ENCODE peak calls at places on chromosomes 3 and 15, in ten cellular contexts. V is WTC11, J is H1, D is OCI-LY7, U is tibial nerve, B is AG09309, N is epithelial cell of esophagus, T is left lung, O is GM13977, H is GM10248. A is an unnamed sample.
A peak's percentile ranks its signal among the peaks of the same experiment; 100 is the strongest.

GRCh38 chr3:4741404-4742307 is 237.6 kb upstream of the BHLHE40 start:
- DNase-seq in V (no peak), J (no peak), D (no peak), U (peak; percentile 50), B (peak; percentile 98), N (peak; percentile 97), T (no peak), O (no peak), H (no peak), A (no peak)

GRCh38 chr15:84834227-84834955 is 17.2 kb downstream of the ALPK3 start:
- DNase-seq in V (no peak), J (no peak), D (no peak), U (no peak), B (no peak), N (no peak), T (no peak), O (no peak), H (no peak), A (no peak)

GRCh38 chr3:42503957-42504333 is 1.5 kb downstream of the VIPR1 start:
- DNase-seq in V (no peak), J (peak; percentile 28), D (no peak), U (no peak), B (no peak), N (no peak), T (no peak), O (no peak), H (no peak), A (no peak)

GRCh38 chr3:189605717-189606116 is 25.5 kb upstream of the TP63 start:
- DNase-seq in V (no peak), J (no peak), D (no peak), U (no peak), B (no peak), N (no peak), T (no peak), O (no peak), H (no peak), A (no peak)

GRCh38 chr3:46517016-46517770 is 19.4 kb downstream of the RTP3 start:
- DNase-seq in V (no peak), J (no peak), D (no peak), U (no peak), B (peak; percentile 70), N (peak; percentile 75), T (no peak), O (no peak), H (no peak), A (no peak)

GRCh38 chr15:74825895-74826294 is 532 bp upstream of the CPLX3 start:
- DNase-seq in V (no peak), J (no peak), D (no peak), U (no peak), B (no peak), N (no peak), T (no peak), O (no peak), H (no peak), A (no peak)

GRCh38 chr15:73329501-73330200 is 39.1 kb downstream of the HCN4 start:
- DNase-seq in V (peak; percentile 7), J (no peak), D (no peak), U (no peak), B (no peak), N (no peak), T (no peak), O (no peak), H (no peak), A (no peak)

GRCh38 chr15:66777054-66777453 is 75.0 kb downstream of the SMAD6 start:
- DNase-seq in V (no peak), J (no peak), D (no peak), U (no peak), B (no peak), N (no peak), T (no peak), O (no peak), H (no peak), A (no peak)

GRCh38 chr3:172040976-172041963 is 1.9 kb downstream of the FNDC3B start:
- DNase-seq in V (peak; percentile 30), J (no peak), D (no peak), U (no peak), B (peak; percentile 38), N (peak; percentile 51), T (peak; percentile 79), O (no peak), H (no peak), A (no peak)

GRCh38 chr3:62109534-62109933 is 263.8 kb downstream of the FEZF2 start:
- DNase-seq in V (peak; percentile 38), J (no peak), D (no peak), U (no peak), B (peak; percentile 93), N (peak; percentile 68), T (no peak), O (no peak), H (no peak), A (no peak)

DNA sequence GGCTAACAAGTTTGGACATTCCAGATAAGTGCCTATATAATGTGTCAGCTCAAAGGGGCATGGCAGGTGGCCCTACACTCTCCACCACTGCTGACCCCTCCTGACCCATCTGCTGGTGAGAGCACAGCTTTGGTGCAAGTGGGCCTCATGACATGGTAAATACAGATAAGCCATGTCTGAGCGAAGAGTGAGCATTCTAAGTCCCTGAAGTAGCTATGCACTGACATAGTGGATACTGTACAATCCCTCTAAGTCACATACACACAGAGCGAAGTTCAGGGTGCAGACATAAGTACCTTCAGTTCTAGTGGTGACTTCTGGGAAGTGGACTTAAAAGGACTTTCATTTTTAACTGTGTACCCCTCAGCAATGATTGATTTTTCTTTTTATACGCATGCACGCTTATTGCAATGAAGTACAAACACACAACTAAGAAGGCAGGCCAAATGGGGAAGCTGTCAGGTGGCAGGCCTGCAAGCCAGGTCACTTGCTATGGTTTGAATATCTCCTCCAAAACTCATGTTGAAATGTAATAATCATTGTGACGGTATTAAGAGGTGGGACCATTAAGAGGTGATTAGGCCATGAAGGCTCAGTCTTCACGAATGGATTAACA is 41.5 kb downstream of the TBC1D2B start:
- DNase-seq in V (no peak), J (no peak), D (no peak), U (no peak), B (no peak), N (no peak), T (no peak), O (no peak), H (no peak), A (no peak)
- TF ChIP-seq CTCF in V (no peak), J (no peak), D (no peak), U (no peak), B (no peak), N (no peak), T (no peak), O (no peak), H (no peak), A (no peak)

DNA sequence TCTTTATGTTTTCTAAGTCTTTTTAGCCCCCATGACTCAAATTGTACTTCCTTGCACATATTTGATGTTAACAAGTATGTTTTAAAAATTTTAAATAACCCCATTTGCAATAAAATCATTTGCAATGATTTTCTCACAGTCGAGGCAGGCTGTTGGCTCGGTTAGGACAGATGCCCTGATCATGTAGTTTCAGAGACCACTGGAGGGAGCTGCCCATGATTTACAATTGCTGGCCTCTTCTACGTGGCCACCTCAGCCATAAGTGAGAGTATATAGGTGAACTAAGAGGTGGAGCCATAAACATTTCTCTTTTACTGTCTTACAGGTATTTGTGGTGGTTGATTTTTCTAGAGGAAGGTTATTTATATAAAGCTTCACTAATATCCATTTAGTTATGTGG is 1.7 kb downstream of the DTWD1 start:
- DNase-seq in V (no peak), J (no peak), D (no peak), U (no peak), B (no peak), N (no peak), T (no peak), O (no peak), H (no peak), A (no peak)
- TF ChIP-seq CTCF in V (no peak), J (peak; percentile 32), D (no peak), U (no peak), B (peak; percentile 34), N (no peak), T (peak; percentile 10), O (no peak), H (no peak), A (no peak)

DNA sequence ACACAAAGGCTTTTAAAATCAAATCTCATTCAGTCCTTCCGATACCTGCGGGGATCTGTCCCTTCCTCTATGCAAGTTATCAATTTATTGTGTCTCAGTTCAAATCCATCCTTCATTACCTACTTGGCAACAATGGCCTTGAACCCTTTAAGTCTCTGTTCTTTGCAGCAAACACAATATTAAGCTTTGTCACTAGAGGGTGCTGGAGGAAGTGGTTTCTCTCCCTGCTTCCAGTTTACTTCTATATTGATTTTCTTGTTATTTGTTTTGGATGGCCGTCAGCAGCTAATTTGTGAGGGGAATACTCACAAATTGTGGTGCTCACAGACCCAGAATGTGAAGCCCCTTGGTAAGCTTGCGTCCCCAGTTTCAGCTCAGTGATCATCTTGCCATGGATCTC is 278.3 kb downstream of the FGF12 start:
- DNase-seq in V (no peak), J (no peak), D (no peak), U (no peak), B (no peak), N (no peak), T (no peak), O (no peak), H (no peak), A (no peak)
- TF ChIP-seq CTCF in V (no peak), J (peak; percentile 57), D (peak; percentile 76), U (no peak), B (no peak), N (peak; percentile 49), T (no peak), O (no peak), H (peak; percentile 28), A (peak; percentile 44)

DNA sequence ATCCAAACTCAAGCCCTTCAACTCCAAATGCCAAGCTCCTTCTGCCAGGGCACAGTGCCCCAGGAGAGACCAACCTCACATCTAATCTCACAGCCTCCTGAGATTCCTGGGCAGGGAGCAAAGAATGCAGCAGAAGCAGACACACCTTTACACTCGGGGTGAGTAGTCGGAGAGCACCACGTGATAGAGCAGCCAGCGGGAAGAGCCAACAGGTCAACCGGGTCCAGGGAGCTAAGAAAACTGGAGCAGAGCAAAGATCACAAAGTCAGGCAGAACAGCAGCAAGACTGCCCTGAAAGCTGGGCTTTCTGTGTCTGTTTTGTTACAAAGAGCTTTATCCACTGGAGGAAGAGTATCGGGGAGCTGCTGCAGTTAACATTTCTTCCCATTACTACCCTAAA is 4.2 kb downstream of the B3GALNT1 start:
- DNase-seq in V (no peak), J (no peak), D (no peak), U (no peak), B (no peak), N (no peak), T (no peak), O (no peak), H (no peak), A (no peak)
- TF ChIP-seq CTCF in V (no peak), J (no peak), D (no peak), U (no peak), B (no peak), N (no peak), T (no peak), O (no peak), H (no peak), A (no peak)

GRCh38 chr15:50181983-50182232 is at the start of gene SLC27A2:
- DNase-seq in V (peak; percentile 79), J (no peak), D (no peak), U (no peak), B (no peak), N (peak; percentile 44), T (peak; percentile 89), O (no peak), H (no peak), A (no peak)
- TF ChIP-seq CTCF in V (peak; percentile 34), J (peak; percentile 39), D (no peak), U (no peak), B (peak; percentile 32), N (peak; percentile 29), T (no peak), O (peak; percentile 52), H (peak; percentile 63), A (peak; percentile 44)